ENCODE peak calls at places on chromosomes 12 and 14, in six cellular contexts. Y is CD8-positive, alpha-beta T cell; P is HS-5; U is NCI-H460; A is naive thymus-derived CD4-positive, alpha-beta T cell; J is lung microvascular endothelial cell. O is an unnamed sample.

GRCh38 chr12:68270358-68270757 is 17.0 kb upstream of the IL22 start:
- DNase-seq in U (no peak), Y (no peak), P (no peak), J (no peak), A (no peak), O (no peak)

GRCh38 chr12:83472772-83473171 is 786.1 kb downstream of the TMTC2 start:
- DNase-seq in A (no peak), U (no peak), Y (no peak), J (no peak), P (no peak), O (no peak)

GRCh38 chr12:7833831-7834230 is 38.9 kb downstream of the SLC2A14 start:
- DNase-seq in J (no peak), U (no peak), A (no peak), P (no peak), Y (no peak), O (no peak)

GRCh38 chr14:72679591-72680151 is 214.2 kb downstream of the DPF3 start:
- DNase-seq in U (no peak), P (no peak), Y (no peak), A (no peak), J (no peak), O (no peak)

GRCh38 chr12:47650469-47650868 is 55.4 kb downstream of the RPAP3 start:
- DNase-seq in P (no peak), J (no peak), A (no peak), Y (no peak), U (no peak), O (no peak)

GRCh38 chr12:5096241-5096880 is 52.7 kb downstream of the KCNA5 start:
- DNase-seq in J (no peak), Y (no peak), P (no peak), U (no peak), A (no peak), O (no peak)

GRCh38 chr12:100234591-100235304 is 32.1 kb downstream of the DEPDC4 start:
- DNase-seq in A (peak; percentile 17), J (peak; percentile 64), P (no peak), Y (no peak), U (peak; percentile 42), O (peak; percentile 56)

GRCh38 chr12:111578276-111578970 is 20.7 kb downstream of the ATXN2 start:
- DNase-seq in A (no peak), U (peak; percentile 83), Y (no peak), J (peak; percentile 87), P (no peak), O (no peak)

GRCh38 chr12:69720748-69721147 is 17.9 kb upstream of the RAB3IP start:
- DNase-seq in J (no peak), A (no peak), P (no peak), Y (no peak), U (no peak), O (no peak)

GRCh38 chr12:55852740-55853139 is 10.0 kb upstream of the MMP19 start:
- DNase-seq in U (no peak), J (no peak), Y (no peak), A (no peak), P (no peak), O (no peak)

GRCh38 chr12:104669057-104669770 is 212.5 kb downstream of the CHST11 start:
- DNase-seq in U (peak; percentile 29), Y (no peak), A (no peak), J (peak; percentile 66), P (no peak), O (peak; percentile 91)

GRCh38 chr14:27506272-27506671 is 908.4 kb upstream of the NOVA1 start:
- DNase-seq in A (no peak), U (no peak), J (no peak), P (no peak), Y (no peak), O (no peak)

GRCh38 chr12:51593539-51593938 is 2.5 kb downstream of the SCN8A start:
- DNase-seq in A (peak; percentile 33), Y (no peak), U (peak; percentile 47), P (no peak), J (peak; percentile 73), O (no peak)

GRCh38 chr14:77722301-77722700 is 14.4 kb downstream of the SLIRP start:
- DNase-seq in A (no peak), U (no peak), P (no peak), J (no peak), Y (no peak), O (no peak)

GRCh38 chr14:74437654-74438053 is 11.6 kb upstream of the SYNDIG1L start:
- DNase-seq in U (no peak), P (no peak), Y (no peak), A (no peak), J (peak; percentile 26), O (no peak)

GRCh38 chr12:106498056-106498455 is 84.7 kb upstream of the RFX4 start:
- DNase-seq in U (no peak), P (no peak), A (no peak), Y (no peak), J (peak; percentile 82), O (no peak)

O was measured in midbrain.